ENCODE peak calls at places on chromosomes 11 and 22, in five cellular contexts. A is C1 segment of cervical spinal cord, M is stomach, L is NCI-H1930, J is HFFc6. Z is an unnamed sample.

GRCh38 chr11:44596541-44597276 is 31.2 kb downstream of the CD82 start:
- DNase-seq in L (no peak), M (no peak), A (no peak), J (no peak), Z (no peak)

GRCh38 chr11:131430466-131431176 is 60.2 kb downstream of the NTM start:
- DNase-seq in L (no peak), J (no peak), A (no peak), M (no peak), Z (no peak)

GRCh38 chr11:61554172-61554988 is 26.5 kb downstream of the SYT7 start:
- DNase-seq in A (no peak), L (no peak), M (no peak), J (no peak), Z (no peak)

GRCh38 chr11:108654994-108655631 is 9.8 kb upstream of the DDX10 start:
- DNase-seq in L (peak), J (peak), A (no peak), M (peak), Z (peak)

GRCh38 chr22:33969052-33969451 is 48.8 kb upstream of the LARGE1 start:
- DNase-seq in M (no peak), A (no peak), L (no peak), J (no peak), Z (no peak)

GRCh38 chr22:46097268-46097900 is 52.9 kb upstream of the PPARA start:
- DNase-seq in M (no peak), J (no peak), A (no peak), L (no peak), Z (no peak)

GRCh38 chr22:44317886-44318637 is 5.3 kb upstream of the SHISAL1 start:
- DNase-seq in L (no peak), A (no peak), J (no peak), M (no peak), Z (no peak)

GRCh38 chr11:116547571-116547970 is 225.2 kb downstream of the BUD13 start:
- DNase-seq in A (no peak), M (no peak), J (no peak), L (no peak), Z (no peak)

GRCh38 chr11:29243616-29244015 is 773.2 kb downstream of the KCNA4 start:
- DNase-seq in L (no peak), A (no peak), J (peak), M (no peak), Z (no peak)

GRCh38 chr11:76614471-76615183 is 55.9 kb downstream of the LRRC32 start:
- DNase-seq in L (no peak), M (peak), J (no peak), A (peak), Z (no peak)

Z was measured in body of pancreas.